ENCODE peak calls at places on chromosome 15, in seven cellular contexts. B, I, N, R, D, S and J are unnamed samples.

GRCh38 chr15:57767526-57767925 is 61.0 kb downstream of the POLR2M start:
- DNase-seq in N (no peak), S (no peak), I (no peak), B (no peak), R (no peak), D (no peak), J (no peak)

GRCh38 chr15:63946524-63947065 is 99.7 kb downstream of the DAPK2 start:
- DNase-seq in D (no peak), I (no peak), N (no peak), R (no peak), S (no peak), B (no peak), J (no peak)

GRCh38 chr15:70775160-70775559 is 11.8 kb upstream of the UACA start:
- DNase-seq in R (no peak), D (no peak), S (no peak), N (no peak), I (no peak), B (no peak), J (no peak)

GRCh38 chr15:60843482-60843881 is 364.5 kb upstream of the ICE2 start:
- DNase-seq in S (no peak), B (no peak), I (no peak), N (no peak), R (no peak), D (no peak), J (no peak)

GRCh38 chr15:74010929-74011540 is 16.5 kb downstream of the PML start:
- DNase-seq in B (no peak), N (no peak), S (no peak), D (no peak), I (no peak), R (no peak), J (no peak)

GRCh38 chr15:63461230-63461629 is 43.2 kb upstream of the USP3 start:
- DNase-seq in S (no peak), B (no peak), D (no peak), I (no peak), R (no peak), N (no peak), J (no peak)

GRCh38 chr15:66038387-66039116 is 169.3 kb downstream of the RAB11A start:
- DNase-seq in B (no peak), S (no peak), I (no peak), R (no peak), N (no peak), D (no peak), J (no peak)

GRCh38 chr15:37058316-37058985 is 41.9 kb downstream of the MEIS2 start:
- DNase-seq in N (no peak), D (no peak), B (no peak), R (no peak), S (no peak), I (no peak), J (no peak)

GRCh38 chr15:77609558-77609957 is 23.2 kb downstream of the LINGO1 start:
- DNase-seq in N (no peak), R (no peak), S (no peak), B (no peak), I (no peak), D (no peak), J (no peak)

GRCh38 chr15:59456114-59456513 is 18.1 kb downstream of the FAM81A start:
- DNase-seq in D (no peak), R (no peak), I (peak; percentile 81), N (no peak), B (no peak), S (no peak), J (no peak)

GRCh38 chr15:88930579-88930978 is 17.4 kb upstream of the MFGE8 start:
- DNase-seq in S (no peak), N (no peak), D (no peak), R (no peak), B (no peak), I (no peak), J (no peak)

GRCh38 chr15:70062321-70062956 is 35.3 kb downstream of the TLE3 start:
- DNase-seq in R (no peak), S (no peak), D (no peak), I (peak; percentile 88), B (peak; percentile 83), N (peak; percentile 74), J (peak; percentile 86)

GRCh38 chr15:33200444-33200843 is 5.9 kb upstream of the FMN1 start:
- DNase-seq in B (no peak), D (no peak), I (peak; percentile 62), S (no peak), R (no peak), N (no peak), J (no peak)

GRCh38 chr15:90287096-90287495 is 21.6 kb downstream of the NGRN start:
- DNase-seq in S (no peak), D (no peak), B (no peak), N (no peak), R (no peak), I (no peak), J (no peak)

GRCh38 chr15:35529784-35530183 is 16.2 kb downstream of the DPH6 start:
- DNase-seq in N (no peak), I (no peak), R (no peak), B (no peak), D (no peak), S (no peak), J (no peak)

GRCh38 chr15:70559223-70559823 is 204.0 kb downstream of the UACA start:
- DNase-seq in N (no peak), D (peak; percentile 63), R (peak; percentile 29), I (peak; percentile 84), B (no peak), S (peak; percentile 48), J (no peak)

GRCh38 chr15:34855893-34856292 is 60.5 kb upstream of the ACTC1 start:
- DNase-seq in D (no peak), I (no peak), B (no peak), R (no peak), N (no peak), S (no peak), J (no peak)

GRCh38 chr15:70109522-70109921 is 11.8 kb upstream of the TLE3 start:
- DNase-seq in B (no peak), D (no peak), R (no peak), I (no peak), N (no peak), S (no peak), J (no peak)

GRCh38 chr15:95286316-95286880 is 1044.1 kb upstream of the NR2F2 start:
- DNase-seq in I (no peak), B (no peak), D (no peak), S (no peak), R (no peak), N (no peak), J (no peak)

GRCh38 chr15:50665938-50666337 is 20.7 kb downstream of the TRPM7 start:
- DNase-seq in I (no peak), R (no peak), B (no peak), D (no peak), N (no peak), S (no peak), J (no peak)

GRCh38 chr15:30963681-30964080 is 27.7 kb downstream of the MTMR10 start:
- DNase-seq in I (no peak), S (no peak), B (no peak), D (no peak), N (no peak), R (no peak), J (no peak)

GRCh38 chr15:20376872-20377271 is 164.7 kb downstream of the GOLGA6L6 start:
- DNase-seq in D (no peak), B (no peak), R (no peak), S (no peak), N (no peak), I (no peak), J (no peak)

GRCh38 chr15:42681119-42681518 is 55.8 kb downstream of the CDAN1 start:
- DNase-seq in D (no peak), S (no peak), R (no peak), B (no peak), I (no peak), N (no peak), J (no peak)

GRCh38 chr15:81235781-81236507 is 39.3 kb downstream of the IL16 start:
- DNase-seq in D (peak; percentile 2), I (no peak), B (peak; percentile 54), R (no peak), N (peak; percentile 90), S (no peak), J (no peak)